ENCODE peak calls at places on chromosomes 12 and 14, in ten cellular contexts. One of them, this sample, is unnamed.

GRCh38 chr12:90794212-90794611 is 160.8 kb downstream of the CCER1 start:
- DNase-seq in tibial nerve: no peak
- DNase-seq in heart left ventricle: no peak
- DNase-seq in HL-60: no peak
- DNase-seq in endothelial cell of umbilical vein: no peak
- DNase-seq in H1: no peak
- DNase-seq in tibial artery: no peak
- DNase-seq in left lung: no peak
- DNase-seq in ovary: no peak
- DNase-seq in mammary epithelial cell: no peak
- DNase-seq in this sample: no peak

GRCh38 chr12:5432011-5432400 is at the start of gene NTF3:
- DNase-seq in HL-60: no peak
- DNase-seq in tibial artery: peak; percentile 80
- DNase-seq in mammary epithelial cell: no peak
- DNase-seq in heart left ventricle: no peak
- DNase-seq in H1: no peak
- DNase-seq in endothelial cell of umbilical vein: no peak
- DNase-seq in tibial nerve: no peak
- DNase-seq in ovary: peak; percentile 61
- DNase-seq in left lung: no peak
- DNase-seq in this sample: no peak

GRCh38 chr12:879641-880040 is 69.9 kb downstream of the RAD52 start:
- DNase-seq in tibial nerve: no peak
- DNase-seq in tibial artery: no peak
- DNase-seq in mammary epithelial cell: peak; percentile 29
- DNase-seq in endothelial cell of umbilical vein: no peak
- DNase-seq in heart left ventricle: no peak
- DNase-seq in left lung: no peak
- DNase-seq in ovary: no peak
- DNase-seq in HL-60: no peak
- DNase-seq in H1: no peak
- DNase-seq in this sample: no peak

GRCh38 chr12:67394600-67394999 is 125.4 kb downstream of the CAND1 start:
- DNase-seq in HL-60: no peak
- DNase-seq in endothelial cell of umbilical vein: peak; percentile 9
- DNase-seq in mammary epithelial cell: peak; percentile 88
- DNase-seq in tibial nerve: peak; percentile 17
- DNase-seq in left lung: no peak
- DNase-seq in ovary: peak; percentile 24
- DNase-seq in H1: no peak
- DNase-seq in tibial artery: peak; percentile 74
- DNase-seq in heart left ventricle: peak; percentile 80
- DNase-seq in this sample: no peak

GRCh38 chr14:50020184-50020583 is 96.2 kb downstream of the VCPKMT start:
- DNase-seq in tibial artery: no peak
- DNase-seq in endothelial cell of umbilical vein: no peak
- DNase-seq in HL-60: no peak
- DNase-seq in tibial nerve: no peak
- DNase-seq in heart left ventricle: no peak
- DNase-seq in H1: no peak
- DNase-seq in left lung: no peak
- DNase-seq in mammary epithelial cell: no peak
- DNase-seq in ovary: no peak
- DNase-seq in this sample: no peak

GRCh38 chr14:94010625-94011024 is 13.5 kb downstream of the CCDC197 start:
- DNase-seq in tibial artery: no peak
- DNase-seq in endothelial cell of umbilical vein: no peak
- DNase-seq in H1: no peak
- DNase-seq in HL-60: no peak
- DNase-seq in heart left ventricle: no peak
- DNase-seq in mammary epithelial cell: no peak
- DNase-seq in ovary: no peak
- DNase-seq in tibial nerve: no peak
- DNase-seq in left lung: no peak
- DNase-seq in this sample: no peak

GRCh38 chr12:25811656-25812126 is 146.8 kb upstream of the RASSF8 start:
- DNase-seq in ovary: no peak
- DNase-seq in tibial artery: no peak
- DNase-seq in HL-60: no peak
- DNase-seq in mammary epithelial cell: peak; percentile 52
- DNase-seq in left lung: no peak
- DNase-seq in endothelial cell of umbilical vein: peak; percentile 73
- DNase-seq in H1: no peak
- DNase-seq in heart left ventricle: no peak
- DNase-seq in tibial nerve: no peak
- DNase-seq in this sample: no peak

GRCh38 chr14:23569443-23570151 is 2.0 kb upstream of the AP1G2 start:
- DNase-seq in HL-60: no peak
- DNase-seq in tibial artery: no peak
- DNase-seq in H1: no peak
- DNase-seq in tibial nerve: no peak
- DNase-seq in mammary epithelial cell: peak; percentile 43
- DNase-seq in endothelial cell of umbilical vein: no peak
- DNase-seq in heart left ventricle: no peak
- DNase-seq in left lung: no peak
- DNase-seq in ovary: no peak
- DNase-seq in this sample: no peak

GRCh38 chr14:100541621-100542560 is 45.3 kb downstream of the BEGAIN start:
- DNase-seq in H1: no peak
- DNase-seq in left lung: no peak
- DNase-seq in tibial nerve: no peak
- DNase-seq in ovary: peak; percentile 16
- DNase-seq in endothelial cell of umbilical vein: no peak
- DNase-seq in HL-60: no peak
- DNase-seq in tibial artery: no peak
- DNase-seq in heart left ventricle: no peak
- DNase-seq in mammary epithelial cell: no peak
- DNase-seq in this sample: no peak

GRCh38 chr14:100540926-100541620 is 46.1 kb downstream of the BEGAIN start:
- DNase-seq in ovary: peak; percentile 13
- DNase-seq in heart left ventricle: peak; percentile 17
- DNase-seq in tibial artery: no peak
- DNase-seq in tibial nerve: no peak
- DNase-seq in H1: no peak
- DNase-seq in HL-60: no peak
- DNase-seq in endothelial cell of umbilical vein: no peak
- DNase-seq in mammary epithelial cell: no peak
- DNase-seq in left lung: peak; percentile 17
- DNase-seq in this sample: peak; percentile 16

GRCh38 chr14:100543471-100544455 is 43.5 kb downstream of the BEGAIN start:
- DNase-seq in ovary: no peak
- DNase-seq in H1: no peak
- DNase-seq in mammary epithelial cell: no peak
- DNase-seq in tibial nerve: no peak
- DNase-seq in tibial artery: no peak
- DNase-seq in HL-60: no peak
- DNase-seq in heart left ventricle: no peak
- DNase-seq in endothelial cell of umbilical vein: no peak
- DNase-seq in left lung: no peak
- DNase-seq in this sample: no peak

GRCh38 chr14:100544506-100545141 is 42.6 kb downstream of the BEGAIN start:
- DNase-seq in HL-60: no peak
- DNase-seq in endothelial cell of umbilical vein: no peak
- DNase-seq in tibial nerve: no peak
- DNase-seq in heart left ventricle: no peak
- DNase-seq in mammary epithelial cell: no peak
- DNase-seq in tibial artery: no peak
- DNase-seq in H1: no peak
- DNase-seq in left lung: no peak
- DNase-seq in ovary: no peak
- DNase-seq in this sample: no peak

GRCh38 chr14:100542619-100543205 is 44.5 kb downstream of the BEGAIN start:
- DNase-seq in mammary epithelial cell: no peak
- DNase-seq in tibial artery: no peak
- DNase-seq in HL-60: no peak
- DNase-seq in endothelial cell of umbilical vein: no peak
- DNase-seq in heart left ventricle: no peak
- DNase-seq in left lung: no peak
- DNase-seq in H1: no peak
- DNase-seq in ovary: no peak
- DNase-seq in tibial nerve: no peak
- DNase-seq in this sample: no peak
- H3K4me3 ChIP-seq in mammary epithelial cell: no peak overlapping the region
- H3K4me3 ChIP-seq in tibial artery: no peak overlapping the region
- H3K4me3 ChIP-seq in HL-60: no peak overlapping the region
- H3K4me3 ChIP-seq in endothelial cell of umbilical vein: no peak overlapping the region
- H3K4me3 ChIP-seq in heart left ventricle: no peak overlapping the region
- H3K4me3 ChIP-seq in left lung: no peak overlapping the region
- H3K4me3 ChIP-seq in H1: no peak overlapping the region
- H3K4me3 ChIP-seq in ovary: no peak overlapping the region
- H3K4me3 ChIP-seq in tibial nerve: no peak overlapping the region
- H3K4me3 ChIP-seq in this sample: no peak overlapping the region

DNA sequence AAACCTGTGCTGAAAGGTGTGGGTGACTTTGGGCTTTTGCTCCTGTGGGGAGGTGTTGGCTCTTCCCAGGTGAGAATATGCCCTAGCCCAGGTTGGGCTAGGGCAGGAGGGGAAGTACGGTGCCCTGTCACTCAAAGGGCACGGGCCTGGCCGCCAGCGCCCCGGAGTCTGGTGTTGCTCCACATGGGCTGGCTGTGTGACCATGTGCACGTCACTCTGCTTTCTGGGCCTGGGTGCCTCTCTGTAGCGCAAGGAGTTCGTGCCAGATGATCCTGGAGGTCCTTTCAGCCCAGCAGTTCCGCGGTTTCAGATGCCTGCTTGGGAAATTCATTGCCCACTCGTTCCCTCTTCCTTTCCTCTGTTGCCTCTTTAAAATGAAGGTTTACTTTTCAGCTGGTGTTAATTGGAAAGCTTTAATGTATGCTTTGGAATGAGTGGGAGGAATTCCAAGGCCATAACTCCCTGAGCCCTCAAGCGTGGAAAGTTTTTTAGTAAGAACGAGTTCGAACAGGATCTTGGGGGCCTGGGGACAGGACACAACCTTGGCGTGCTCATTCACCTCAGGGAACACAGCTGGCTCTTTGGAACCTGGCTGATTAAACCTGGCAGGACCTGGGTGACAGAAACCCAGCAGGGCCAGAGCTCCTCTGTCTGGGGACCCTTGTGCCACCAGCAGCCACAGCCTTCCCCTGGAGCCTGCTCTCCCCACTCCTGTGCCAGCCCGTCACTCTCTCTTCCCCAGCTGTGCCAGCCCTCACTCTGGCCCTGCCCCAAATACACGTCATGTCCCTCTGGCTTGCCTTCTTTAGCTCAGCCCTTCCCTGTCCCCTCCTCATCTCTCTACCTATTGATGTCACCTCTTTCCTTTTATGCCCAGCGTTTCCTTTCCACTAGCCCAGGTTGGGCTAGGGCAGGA is 42.8 kb downstream of the TSPAN9 start:
- DNase-seq in endothelial cell of umbilical vein: no peak
- DNase-seq in heart left ventricle: peak; percentile 90
- DNase-seq in H1: no peak
- DNase-seq in tibial artery: peak; percentile 94
- DNase-seq in tibial nerve: no peak
- DNase-seq in mammary epithelial cell: peak; percentile 69
- DNase-seq in left lung: no peak
- DNase-seq in HL-60: no peak
- DNase-seq in ovary: peak; percentile 49
- DNase-seq in this sample: no peak
- H3K27ac ChIP-seq in endothelial cell of umbilical vein: no peak overlapping the region
- H3K27ac ChIP-seq in heart left ventricle: peak overlapping the region; percentile 86
- H3K27ac ChIP-seq in H1: no peak overlapping the region
- H3K27ac ChIP-seq in tibial artery: peak overlapping the region; percentile 87
- H3K27ac ChIP-seq in tibial nerve: peak overlapping the region; percentile 42
- H3K27ac ChIP-seq in mammary epithelial cell: peak overlapping the region; percentile 81
- H3K27ac ChIP-seq in left lung: peak overlapping the region; percentile 69
- H3K27ac ChIP-seq in HL-60: no peak overlapping the region
- H3K27ac ChIP-seq in ovary: peak overlapping the region; percentile 53
- H3K27ac ChIP-seq in this sample: no peak overlapping the region

GRCh38 chr12:54420766-54421144 is 1.7 kb upstream of the ITGA5 start:
- DNase-seq in mammary epithelial cell: no peak
- DNase-seq in endothelial cell of umbilical vein: peak; percentile 60
- DNase-seq in tibial artery: peak; percentile 85
- DNase-seq in H1: no peak
- DNase-seq in HL-60: no peak
- DNase-seq in ovary: no peak
- DNase-seq in heart left ventricle: peak; percentile 45
- DNase-seq in left lung: no peak
- DNase-seq in tibial nerve: peak; percentile 37
- DNase-seq in this sample: no peak

GRCh38 chr12:54417712-54418440 is 1.2 kb downstream of the ITGA5 start:
- DNase-seq in heart left ventricle: peak; percentile 58
- DNase-seq in ovary: peak; percentile 57
- DNase-seq in H1: no peak
- DNase-seq in tibial nerve: no peak
- DNase-seq in HL-60: no peak
- DNase-seq in endothelial cell of umbilical vein: peak; percentile 43
- DNase-seq in tibial artery: peak; percentile 71
- DNase-seq in mammary epithelial cell: no peak
- DNase-seq in left lung: peak; percentile 62
- DNase-seq in this sample: no peak

GRCh38 chr12:54419088-54419887 is at the start of gene ITGA5:
- DNase-seq in endothelial cell of umbilical vein: peak; percentile 75
- DNase-seq in heart left ventricle: peak; percentile 90
- DNase-seq in tibial nerve: peak; percentile 69
- DNase-seq in tibial artery: peak; percentile 94
- DNase-seq in ovary: peak; percentile 89
- DNase-seq in mammary epithelial cell: peak; percentile 76
- DNase-seq in H1: no peak
- DNase-seq in left lung: peak; percentile 82
- DNase-seq in HL-60: peak; percentile 77
- DNase-seq in this sample: peak; percentile 57

GRCh38 chr12:54416908-54417603 is 2.0 kb downstream of the ITGA5 start:
- DNase-seq in endothelial cell of umbilical vein: no peak
- DNase-seq in tibial artery: peak; percentile 73
- DNase-seq in heart left ventricle: peak; percentile 28
- DNase-seq in ovary: peak; percentile 66
- DNase-seq in left lung: no peak
- DNase-seq in tibial nerve: no peak
- DNase-seq in mammary epithelial cell: no peak
- DNase-seq in HL-60: no peak
- DNase-seq in H1: no peak
- DNase-seq in this sample: peak; percentile 22

DNA sequence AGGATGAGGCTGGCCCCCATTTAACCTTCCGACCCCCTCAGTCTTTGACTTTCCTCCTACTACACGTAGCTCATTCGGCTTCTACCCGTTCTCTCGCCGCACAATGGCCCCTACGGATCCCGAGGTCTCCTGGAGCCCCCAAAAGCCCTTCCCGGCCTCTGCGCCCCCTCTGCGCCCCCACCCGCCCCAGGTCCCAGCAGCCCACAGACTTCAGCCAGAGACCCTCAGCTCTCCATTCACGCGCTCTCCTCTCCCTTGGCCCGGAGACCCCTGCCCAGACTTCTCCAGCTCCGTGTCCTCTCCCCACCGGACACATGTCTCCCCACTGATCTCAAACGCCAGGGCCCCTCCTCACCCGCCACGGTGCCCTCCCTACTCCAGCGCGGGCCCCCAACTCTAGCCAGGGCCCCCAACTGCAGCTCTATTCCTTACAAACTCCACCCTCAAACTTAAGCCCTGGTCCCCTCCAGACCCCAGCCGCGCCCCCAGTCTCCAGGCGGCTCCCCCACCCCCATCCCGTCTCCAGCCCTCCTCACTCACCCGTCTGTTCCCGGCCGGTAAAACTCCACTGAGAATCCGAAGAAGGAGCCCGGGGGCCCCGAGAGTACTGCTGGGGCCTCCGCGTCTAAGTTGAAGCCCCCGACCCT is 502 bp downstream of the ITGA5 start:
- DNase-seq in HL-60: no peak
- DNase-seq in tibial artery: no peak
- DNase-seq in left lung: no peak
- DNase-seq in ovary: peak; percentile 37
- DNase-seq in endothelial cell of umbilical vein: no peak
- DNase-seq in H1: no peak
- DNase-seq in tibial nerve: no peak
- DNase-seq in heart left ventricle: no peak
- DNase-seq in mammary epithelial cell: no peak
- DNase-seq in this sample: no peak
- H3K27me3 ChIP-seq in HL-60: no peaks in the 10 kb centered on the region
- H3K27me3 ChIP-seq in tibial artery: no peaks in the 10 kb centered on the region
- H3K27me3 ChIP-seq in left lung: no peaks in the 10 kb centered on the region
- H3K27me3 ChIP-seq in ovary: no peaks in the 10 kb centered on the region
- H3K27me3 ChIP-seq in endothelial cell of umbilical vein: no peaks in the 10 kb centered on the region
- H3K27me3 ChIP-seq in H1: peaks cover 22% of the 10 kb centered on the region
- H3K27me3 ChIP-seq in tibial nerve: no peaks in the 10 kb centered on the region
- H3K27me3 ChIP-seq in heart left ventricle: no peaks in the 10 kb centered on the region
- H3K27me3 ChIP-seq in mammary epithelial cell: no peaks in the 10 kb centered on the region
- H3K27me3 ChIP-seq in this sample: no peaks in the 10 kb centered on the region

GRCh38 chr14:69135133-69135532 is 17.8 kb downstream of the DCAF5 start:
- DNase-seq in tibial artery: no peak
- DNase-seq in endothelial cell of umbilical vein: no peak
- DNase-seq in heart left ventricle: no peak
- DNase-seq in ovary: no peak
- DNase-seq in mammary epithelial cell: no peak
- DNase-seq in H1: no peak
- DNase-seq in left lung: no peak
- DNase-seq in tibial nerve: no peak
- DNase-seq in HL-60: no peak
- DNase-seq in this sample: no peak

GRCh38 chr14:69131176-69131575 is 21.7 kb downstream of the DCAF5 start:
- DNase-seq in mammary epithelial cell: no peak
- DNase-seq in endothelial cell of umbilical vein: no peak
- DNase-seq in ovary: no peak
- DNase-seq in left lung: no peak
- DNase-seq in tibial nerve: no peak
- DNase-seq in HL-60: no peak
- DNase-seq in tibial artery: no peak
- DNase-seq in heart left ventricle: no peak
- DNase-seq in H1: no peak
- DNase-seq in this sample: no peak

GRCh38 chr14:69129264-69129880 is 23.5 kb downstream of the DCAF5 start:
- DNase-seq in HL-60: no peak
- DNase-seq in mammary epithelial cell: peak; percentile 67
- DNase-seq in ovary: peak; percentile 76
- DNase-seq in endothelial cell of umbilical vein: peak; percentile 82
- DNase-seq in H1: no peak
- DNase-seq in heart left ventricle: peak; percentile 78
- DNase-seq in tibial nerve: peak; percentile 33
- DNase-seq in left lung: peak; percentile 74
- DNase-seq in tibial artery: peak; percentile 75
- DNase-seq in this sample: peak; percentile 75

GRCh38 chr14:69132513-69133181 is 20.3 kb downstream of the DCAF5 start:
- DNase-seq in left lung: no peak
- DNase-seq in H1: no peak
- DNase-seq in ovary: no peak
- DNase-seq in tibial artery: no peak
- DNase-seq in tibial nerve: no peak
- DNase-seq in endothelial cell of umbilical vein: no peak
- DNase-seq in mammary epithelial cell: no peak
- DNase-seq in heart left ventricle: no peak
- DNase-seq in HL-60: no peak
- DNase-seq in this sample: no peak

GRCh38 chr14:69133206-69134125 is 19.5 kb downstream of the DCAF5 start:
- DNase-seq in heart left ventricle: no peak
- DNase-seq in H1: no peak
- DNase-seq in tibial nerve: no peak
- DNase-seq in tibial artery: no peak
- DNase-seq in HL-60: no peak
- DNase-seq in mammary epithelial cell: peak; percentile 66
- DNase-seq in left lung: no peak
- DNase-seq in endothelial cell of umbilical vein: peak; percentile 61
- DNase-seq in ovary: no peak
- DNase-seq in this sample: no peak
- H3K4me3 ChIP-seq in heart left ventricle: no peak overlapping the region
- H3K4me3 ChIP-seq in H1: no peak overlapping the region
- H3K4me3 ChIP-seq in tibial nerve: no peak overlapping the region
- H3K4me3 ChIP-seq in tibial artery: no peak overlapping the region
- H3K4me3 ChIP-seq in HL-60: no peak overlapping the region
- H3K4me3 ChIP-seq in mammary epithelial cell: no peak overlapping the region
- H3K4me3 ChIP-seq in left lung: no peak overlapping the region
- H3K4me3 ChIP-seq in endothelial cell of umbilical vein: no peak overlapping the region
- H3K4me3 ChIP-seq in ovary: no peak overlapping the region
- H3K4me3 ChIP-seq in this sample: no peak overlapping the region